ENCODE peak calls at places on chromosomes 5 and 9, in five cellular contexts. U, Y, K, L and B are unnamed samples.

GRCh38 chr5:138128344-138128743 is 10.9 kb downstream of the NME5 start:
- DNase-seq in Y (no peak), K (peak; percentile 65), L (no peak), U (no peak), B (no peak)

GRCh38 chr9:123419721-123420559 is 63.9 kb downstream of the CRB2 start:
- DNase-seq in K (no peak), U (no peak), L (no peak), Y (no peak), B (no peak)

GRCh38 chr9:6054280-6055099 is 39.1 kb upstream of the RANBP6 start:
- DNase-seq in U (peak; percentile 38), Y (peak; percentile 48), K (peak; percentile 81), L (peak; percentile 65), B (peak; percentile 21)

GRCh38 chr5:41542183-41542582 is 31.8 kb upstream of the PLCXD3 start:
- DNase-seq in Y (no peak), L (no peak), U (peak; percentile 28), K (no peak), B (no peak)

GRCh38 chr5:83524991-83525390 is 53.4 kb downstream of the VCAN start:
- DNase-seq in U (no peak), Y (no peak), K (no peak), L (no peak), B (no peak)

GRCh38 chr5:178965465-178966055 is 24.6 kb downstream of the ZNF454 start:
- DNase-seq in U (no peak), L (no peak), K (no peak), Y (no peak), B (no peak)

GRCh38 chr9:115400801-115401200 is 282.8 kb upstream of the TNC start:
- DNase-seq in Y (peak; percentile 54), K (no peak), L (no peak), U (no peak), B (no peak)

GRCh38 chr5:81893961-81894360 is 77.9 kb upstream of the ATG10 start:
- DNase-seq in L (no peak), K (no peak), Y (no peak), U (no peak), B (no peak)

GRCh38 chr5:176870110-176870591 is 29.0 kb downstream of the HK3 start:
- DNase-seq in L (no peak), K (peak; percentile 47), Y (peak; percentile 3), U (no peak), B (no peak)

GRCh38 chr5:106523842-106524241 is 1146.9 kb downstream of the EFNA5 start:
- DNase-seq in L (no peak), U (no peak), Y (no peak), K (peak; percentile 62), B (no peak)

GRCh38 chr5:96817496-96817895 is 9.8 kb upstream of the ERAP1 start:
- DNase-seq in K (no peak), U (no peak), L (no peak), Y (no peak), B (no peak)

GRCh38 chr5:128674837-128675446 is 136.9 kb upstream of the FBN2 start:
- DNase-seq in K (peak; percentile 84), L (no peak), U (no peak), Y (peak; percentile 24), B (no peak)

GRCh38 chr9:14926941-14927624 is 16.9 kb upstream of the FREM1 start:
- DNase-seq in K (no peak), U (no peak), L (no peak), Y (no peak), B (no peak)

GRCh38 chr5:67246108-67246507 is 49.5 kb upstream of the CD180 start:
- DNase-seq in L (peak; percentile 30), K (peak; percentile 70), Y (peak; percentile 68), U (no peak), B (no peak)

GRCh38 chr9:127741831-127742434 is 6.8 kb upstream of the TOR2A start:
- DNase-seq in Y (no peak), U (peak; percentile 81), L (peak; percentile 75), K (no peak), B (no peak)

GRCh38 chr5:158212237-158212636 is 353.3 kb upstream of the CLINT1 start:
- DNase-seq in U (no peak), L (no peak), Y (no peak), K (no peak), B (no peak)

GRCh38 chr5:144295284-144295683 is 124.6 kb downstream of the KCTD16 start:
- DNase-seq in U (no peak), Y (no peak), K (no peak), L (no peak), B (no peak)

GRCh38 chr9:92947268-92948031 is at the start of gene FGD3:
- DNase-seq in Y (no peak), U (no peak), L (no peak), K (peak; percentile 11), B (peak; percentile 54)

GRCh38 chr9:98545041-98545440 is 163.7 kb downstream of the GABBR2 start:
- DNase-seq in U (no peak), Y (no peak), L (no peak), K (no peak), B (no peak)

GRCh38 chr5:176658007-176658599 is 10.8 kb downstream of the TSPAN17 start:
- DNase-seq in Y (peak; percentile 24), L (peak; percentile 69), U (peak; percentile 60), K (peak; percentile 68), B (peak; percentile 50)

DNA sequence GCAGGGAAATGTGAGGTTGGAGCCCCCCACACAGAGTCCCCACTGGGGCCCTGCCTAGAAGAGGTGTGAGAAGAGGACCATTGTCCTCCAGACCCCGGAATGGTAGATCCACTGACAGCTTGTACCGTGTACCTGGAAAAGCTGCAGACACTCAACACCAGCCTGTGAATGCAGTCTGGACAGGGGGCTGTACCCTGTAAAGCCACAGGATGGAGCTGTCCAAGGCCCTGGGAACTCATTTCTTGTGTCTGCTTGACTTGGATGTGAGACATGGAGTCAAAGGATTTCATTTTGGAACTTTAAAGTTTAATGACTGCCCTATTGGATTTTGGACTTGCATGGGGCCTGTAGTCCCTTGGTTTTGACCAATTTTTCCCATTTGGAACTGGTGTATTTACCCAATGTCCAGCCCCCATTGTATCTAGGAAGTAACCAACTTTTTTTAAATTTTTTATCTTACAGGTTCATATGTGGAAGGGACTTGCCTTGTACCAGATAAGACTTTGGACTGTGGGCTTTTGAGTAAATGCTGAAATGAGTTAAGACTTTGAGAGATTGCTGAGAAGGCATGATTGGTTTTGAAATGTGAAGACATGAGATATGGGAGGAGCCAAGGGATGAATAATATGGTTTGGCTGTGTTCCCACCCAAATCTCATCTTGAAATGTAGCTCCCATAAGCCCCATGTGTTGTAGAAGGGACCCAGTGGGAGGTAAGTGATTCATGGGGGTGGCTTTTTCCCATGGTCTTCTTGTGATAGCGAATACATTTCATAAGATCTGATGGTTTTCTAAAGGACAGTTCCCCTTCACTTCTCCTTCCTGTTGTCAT is 535.2 kb upstream of the MEF2C start:
- DNase-seq in Y (no peak), U (no peak), K (no peak), L (no peak), B (no peak)
- TF ChIP-seq CTCF in Y (no peak), U (no peak), K (no peak), L (no peak), B (no peak)

GRCh38 chr5:2895196-2895595 is 143.7 kb upstream of the IRX2 start:
- DNase-seq in K (no peak), U (no peak), Y (no peak), L (no peak), B (no peak)
- H3K9me3 ChIP-seq in K (no peaks in the 10 kb centered on the region), U (no peaks in the 10 kb centered on the region), Y (peaks cover 72% of the 10 kb centered on the region), L (no peaks in the 10 kb centered on the region), B (no peaks in the 10 kb centered on the region)

DNA sequence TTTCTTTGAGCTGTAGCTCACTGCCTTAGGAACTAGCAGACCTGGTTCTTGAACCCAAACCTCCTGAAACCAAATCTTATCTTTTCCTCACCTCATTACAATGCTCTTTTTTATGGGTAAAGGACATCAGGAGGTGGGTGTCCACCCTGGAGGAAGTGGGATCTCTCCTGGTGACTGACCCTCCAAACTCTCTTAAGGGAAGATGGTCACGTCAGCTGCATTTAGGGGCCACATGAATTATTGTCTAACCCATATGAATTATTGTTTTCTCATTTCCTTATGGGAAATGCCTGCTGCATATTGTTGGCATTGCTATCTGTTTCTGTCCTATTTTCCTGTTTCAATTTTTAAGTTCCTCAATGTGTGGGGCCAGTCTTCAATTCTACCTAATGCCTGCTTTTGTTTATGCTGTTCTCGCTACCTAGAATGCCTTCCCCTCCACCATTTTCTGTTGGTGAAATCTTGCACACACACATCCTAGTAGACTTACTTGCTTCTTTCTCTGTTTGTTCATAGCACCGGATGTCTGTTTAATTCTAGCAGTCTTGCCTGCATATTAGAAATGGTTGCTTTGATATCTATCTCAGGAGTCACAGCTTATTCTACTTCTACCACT is 22.0 kb upstream of the SPINK1 start:
- DNase-seq in Y (no peak), L (no peak), U (no peak), K (no peak), B (no peak)
- TF ChIP-seq CTCF in Y (no peak), L (no peak), U (no peak), K (no peak), B (no peak)

GRCh38 chr5:122788371-122788770 is 13.5 kb downstream of the SNX2 start:
- DNase-seq in U (no peak), Y (no peak), L (no peak), K (no peak), B (no peak)
- H3K9me3 ChIP-seq in U (peaks cover 16% of the 10 kb centered on the region), Y (peaks cover 2% of the 10 kb centered on the region), L (no peaks in the 10 kb centered on the region), K (no peaks in the 10 kb centered on the region), B (peaks cover 10% of the 10 kb centered on the region)

GRCh38 chr5:173659423-173659822 is 43.0 kb upstream of the BOD1 start:
- DNase-seq in U (no peak), Y (no peak), L (no peak), K (no peak), B (no peak)
- TF ChIP-seq CTCF in U (no peak), Y (no peak), L (no peak), K (no peak), B (no peak)

GRCh38 chr9:40913096-40913719 is 215.3 kb downstream of the FOXD4L6 start:
- DNase-seq in K (no peak), Y (no peak), L (no peak), U (no peak), B (no peak)
- H3K9me3 ChIP-seq in K (no peaks in the 10 kb centered on the region), Y (peaks cover 50% of the 10 kb centered on the region), L (peaks cover 6% of the 10 kb centered on the region), U (peaks cover 96% of the 10 kb centered on the region), B (peaks cover 76% of the 10 kb centered on the region)